ENCODE peak calls at places on chromosomes 5 and 9, in four cellular contexts. L is HepG2, S is K562, O is GM12878. R is an unnamed sample.

GRCh38 chr9:33435821-33436277 is 11.5 kb downstream of the AQP3 start:
- DNase-seq in L (no peak), S (no peak), O (no peak), R (no peak)

GRCh38 chr5:112995764-112996618 is 19.4 kb downstream of the DCP2 start:
- DNase-seq in L (peak), S (peak), O (no peak), R (peak)

GRCh38 chr9:96875460-96876142 is 21.3 kb upstream of the ZNF782 start:
- DNase-seq in L (peak), S (no peak), O (peak), R (peak)

GRCh38 chr5:96247097-96247675 is 185.9 kb downstream of the PCSK1 start:
- DNase-seq in L (no peak), S (no peak), O (no peak), R (no peak)

GRCh38 chr5:53302524-53302923 is 177.9 kb upstream of the FST start:
- DNase-seq in L (no peak), S (no peak), O (no peak), R (no peak)

GRCh38 chr5:180250329-180250728 is 41.3 kb upstream of the RASGEF1C start:
- DNase-seq in L (no peak), S (no peak), O (no peak), R (no peak)

GRCh38 chr5:5665225-5666075 is 243.0 kb downstream of the ICE1 start:
- DNase-seq in L (no peak), S (no peak), O (no peak), R (no peak)

GRCh38 chr9:105679406-105680022 is 14.8 kb upstream of the TMEM38B start:
- DNase-seq in L (peak), S (no peak), O (no peak), R (no peak)

GRCh38 chr5:80959138-80959537 is 1.0 kb upstream of the RASGRF2 start:
- DNase-seq in L (no peak), S (no peak), O (no peak), R (peak)

GRCh38 chr5:73532195-73532594 is 33.2 kb downstream of the ANKRA2 start:
- DNase-seq in L (no peak), S (no peak), O (no peak), R (no peak)

GRCh38 chr5:79689541-79690466 is at the start of gene CMYA5:
- DNase-seq in L (no peak), S (no peak), O (no peak), R (peak)

GRCh38 chr5:92378961-92379611 is 996.0 kb upstream of the ARRDC3 start:
- DNase-seq in L (no peak), S (no peak), O (no peak), R (peak)

GRCh38 chr5:112374356-112374755 is 44.7 kb downstream of the EPB41L4A start:
- DNase-seq in L (no peak), S (no peak), O (no peak), R (no peak)

GRCh38 chr5:180135128-180135955 is 63.8 kb upstream of the RNF130 start:
- DNase-seq in L (no peak), S (no peak), O (no peak), R (no peak)

GRCh38 chr9:135889564-135890189 is 17.7 kb downstream of the CAMSAP1 start:
- DNase-seq in L (no peak), S (no peak), O (no peak), R (no peak)

GRCh38 chr5:174572591-174572990 is 151.8 kb upstream of the MSX2 start:
- DNase-seq in L (no peak), S (no peak), O (no peak), R (no peak)

GRCh38 chr9:127715443-127716337 is at the start of the genes PTRH1 and TTC16:
- DNase-seq in L (peak), S (peak), O (peak), R (peak)

GRCh38 chr9:135704366-135704947 is 2.5 kb downstream of the KCNT1 start:
- DNase-seq in L (no peak), S (no peak), O (no peak), R (no peak)

GRCh38 chr9:3708751-3709150 is 182.9 kb upstream of the RFX3 start:
- DNase-seq in L (no peak), S (no peak), O (peak), R (no peak)

GRCh38 chr5:79193643-79194042 is 42.3 kb upstream of the JMY start:
- DNase-seq in L (no peak), S (no peak), O (no peak), R (no peak)

GRCh38 chr5:173924899-173925298 is 36.8 kb downstream of the CPEB4 start:
- DNase-seq in L (no peak), S (no peak), O (no peak), R (peak)

GRCh38 chr5:100553209-100553608 is 18.0 kb downstream of the FAM174A start:
- DNase-seq in L (no peak), S (no peak), O (no peak), R (no peak)

GRCh38 chr5:34487956-34488355 is 168.2 kb upstream of the RAI14 start:
- DNase-seq in L (no peak), S (no peak), O (no peak), R (no peak)

GRCh38 chr9:35829084-35829763 is at the start of gene TMEM8B:
- DNase-seq in L (peak), S (peak), O (no peak), R (peak)

GRCh38 chr5:173697931-173698579 is 81.6 kb upstream of the BOD1 start:
- DNase-seq in L (no peak), S (no peak), O (no peak), R (no peak)

GRCh38 chr9:131839281-131840084 is 99.6 kb upstream of the RAPGEF1 start:
- DNase-seq in L (no peak), S (no peak), O (no peak), R (no peak)

GRCh38 chr9:126700903-126701819 is 87.4 kb downstream of the LMX1B start:
- DNase-seq in L (no peak), S (no peak), O (no peak), R (no peak)

GRCh38 chr9:114098660-114099522 is at the start of gene KIF12:
- DNase-seq in L (peak), S (peak), O (no peak), R (peak)

GRCh38 chr5:115471674-115472073 is 72.9 kb downstream of the FEM1C start:
- DNase-seq in L (no peak), S (no peak), O (no peak), R (no peak)

GRCh38 chr9:71781391-71781790 is 13.1 kb upstream of the CEMIP2 start:
- DNase-seq in L (no peak), S (no peak), O (no peak), R (no peak)

GRCh38 chr5:134813827-134814226 is 31.9 kb upstream of the C5orf24 start:
- DNase-seq in L (no peak), S (no peak), O (no peak), R (no peak)

GRCh38 chr9:99005651-99006050 is 61.9 kb downstream of the COL15A1 start:
- DNase-seq in L (no peak), S (no peak), O (no peak), R (no peak)

GRCh38 chr9:4987996-4988421 is 2.9 kb downstream of the JAK2 start:
- DNase-seq in L (peak), S (peak), O (peak), R (peak)

GRCh38 chr5:8349855-8350254 is 480.9 kb downstream of the MTRR start:
- DNase-seq in L (no peak), S (no peak), O (peak), R (no peak)

GRCh38 chr5:145858929-145859328 is 13.9 kb downstream of the GRXCR2 start:
- DNase-seq in L (no peak), S (peak), O (no peak), R (no peak)

GRCh38 chr9:126316085-126316655 is 10.5 kb upstream of the MVB12B start:
- DNase-seq in L (no peak), S (no peak), O (no peak), R (no peak)

GRCh38 chr5:114407783-114408182 is 45.9 kb downstream of the KCNN2 start:
- DNase-seq in L (no peak), S (no peak), O (peak), R (no peak)

GRCh38 chr5:82396396-82396795 is 118.2 kb upstream of the RPS23 start:
- DNase-seq in L (no peak), S (no peak), O (no peak), R (no peak)

GRCh38 chr5:132076202-132076830 is 2.7 kb downstream of the CSF2 start:
- DNase-seq in L (no peak), S (no peak), O (no peak), R (no peak)

GRCh38 chr5:151682240-151682639 is 4.5 kb downstream of the SPARC start:
- DNase-seq in L (no peak), S (no peak), O (no peak), R (no peak)
- TF ChIP-seq CTCF in L (no peak), S (no peak), O (no peak), R (no peak)

GRCh38 chr5:88662801-88663360 is 220.1 kb downstream of the MEF2C start:
- DNase-seq in L (no peak), S (no peak), O (no peak), R (no peak)
- TF ChIP-seq EZH2 in L (no peak), S (no peak), O (no peak), R (no peak)

DNA sequence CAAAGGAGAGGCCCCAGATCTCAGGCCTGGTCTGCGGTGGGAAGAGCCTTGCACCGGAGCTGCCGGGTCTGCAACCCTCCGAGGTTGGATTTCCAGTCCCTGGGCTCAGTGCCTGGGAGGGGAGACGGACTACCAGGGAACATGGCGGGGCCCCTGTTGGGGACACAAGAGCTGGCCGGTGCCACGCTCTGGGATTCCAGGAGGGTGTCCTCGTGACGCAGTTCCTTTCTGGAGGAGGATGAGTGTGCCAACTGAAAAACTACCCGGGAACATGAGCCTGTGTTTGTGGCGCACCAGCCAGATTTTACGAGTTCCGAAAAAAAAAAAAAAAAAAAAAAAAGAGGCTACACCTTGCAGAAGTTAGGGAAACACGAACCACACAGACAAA is 9.0 kb downstream of the NRARP start:
- DNase-seq in L (no peak), S (no peak), O (no peak), R (no peak)
- TF ChIP-seq JUNB in L (no peak), S (no peak), O (no peak), R (no peak)

GRCh38 chr5:119943148-119943547 is 313.8 kb downstream of the FAM170A start:
- DNase-seq in L (no peak), S (no peak), O (no peak), R (no peak)
- TF ChIP-seq CTCF in L (no peak), S (no peak), O (no peak), R (no peak)

GRCh38 chr5:159972538-159973362 is 36.2 kb upstream of the TTC1 start:
- DNase-seq in L (no peak), S (no peak), O (no peak), R (peak)

GRCh38 chr5:159971038-159971437 is 37.9 kb upstream of the TTC1 start:
- DNase-seq in L (no peak), S (no peak), O (no peak), R (no peak)

GRCh38 chr5:159971931-159972461 is 36.9 kb upstream of the TTC1 start:
- DNase-seq in L (no peak), S (no peak), O (no peak), R (peak)

GRCh38 chr5:159969966-159970365 is 39.0 kb upstream of the TTC1 start:
- DNase-seq in L (no peak), S (no peak), O (no peak), R (no peak)

DNA sequence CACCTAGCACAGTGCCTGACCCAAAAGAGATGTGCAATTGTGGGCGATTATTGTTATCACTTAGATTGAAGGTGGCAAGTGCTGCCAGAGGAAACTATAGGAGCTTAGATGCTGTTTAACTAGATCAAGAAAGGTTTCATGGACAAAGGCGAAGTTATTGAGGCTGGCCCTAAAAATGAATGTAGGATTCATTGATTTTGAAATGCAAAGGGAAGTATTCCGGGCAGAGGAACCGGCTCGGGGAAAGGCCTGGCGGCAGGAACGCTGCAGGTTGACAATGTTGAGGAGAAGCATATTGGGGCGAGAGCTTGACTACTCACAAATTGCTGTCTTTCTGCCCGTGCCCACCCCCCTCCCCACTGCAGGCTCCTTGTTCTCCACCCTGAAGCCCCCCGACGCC is 37.4 kb upstream of the TTC1 start:
- DNase-seq in L (no peak), S (no peak), O (no peak), R (peak)
- TF ChIP-seq EZH2 in L (no peak), S (no peak), O (no peak), R (peak)

DNA sequence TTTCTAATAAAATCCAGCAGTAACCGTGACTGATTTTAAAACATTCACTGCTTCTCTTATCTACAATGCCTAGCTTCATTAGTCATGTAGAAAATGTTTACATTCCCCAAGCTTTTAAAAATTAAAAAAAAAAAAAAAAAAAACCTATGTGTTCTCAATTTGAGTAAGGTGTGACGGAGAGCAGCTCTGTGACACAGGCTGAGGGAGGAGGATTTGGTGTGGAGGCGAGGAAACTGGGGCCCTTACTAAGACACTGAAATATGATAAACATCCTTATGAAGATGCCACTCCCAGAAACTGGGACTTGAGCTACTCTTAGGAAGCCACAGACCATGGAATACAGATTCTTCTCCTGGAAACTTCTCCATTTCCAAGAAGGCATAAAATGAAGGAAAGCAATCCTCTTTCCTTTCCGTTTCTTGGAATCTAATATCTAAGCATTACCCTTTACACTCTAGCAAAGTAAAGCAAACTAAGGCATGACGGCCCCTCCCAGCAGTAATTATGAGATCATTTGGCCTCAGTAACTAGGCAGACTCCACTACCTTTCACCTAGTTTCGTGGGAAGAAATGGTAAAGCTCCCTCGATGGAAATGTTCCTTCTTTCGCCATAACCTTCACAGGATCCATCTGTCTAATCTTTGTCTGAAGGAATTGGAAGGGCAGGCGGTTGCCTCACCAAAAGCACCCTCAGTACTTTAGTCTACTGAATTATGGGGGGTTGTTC is 23.5 kb downstream of the GRAMD2B start:
- DNase-seq in L (no peak), S (no peak), O (no peak), R (no peak)
- TF ChIP-seq JUNB in L (no peak), S (no peak), O (peak), R (no peak)

GRCh38 chr9:133030317-133031129 is at the start of gene GTF3C5:
- DNase-seq in L (peak), S (peak), O (peak), R (peak)
- TF ChIP-seq CTCF in L (no peak), S (no peak), O (no peak), R (no peak)

DNA sequence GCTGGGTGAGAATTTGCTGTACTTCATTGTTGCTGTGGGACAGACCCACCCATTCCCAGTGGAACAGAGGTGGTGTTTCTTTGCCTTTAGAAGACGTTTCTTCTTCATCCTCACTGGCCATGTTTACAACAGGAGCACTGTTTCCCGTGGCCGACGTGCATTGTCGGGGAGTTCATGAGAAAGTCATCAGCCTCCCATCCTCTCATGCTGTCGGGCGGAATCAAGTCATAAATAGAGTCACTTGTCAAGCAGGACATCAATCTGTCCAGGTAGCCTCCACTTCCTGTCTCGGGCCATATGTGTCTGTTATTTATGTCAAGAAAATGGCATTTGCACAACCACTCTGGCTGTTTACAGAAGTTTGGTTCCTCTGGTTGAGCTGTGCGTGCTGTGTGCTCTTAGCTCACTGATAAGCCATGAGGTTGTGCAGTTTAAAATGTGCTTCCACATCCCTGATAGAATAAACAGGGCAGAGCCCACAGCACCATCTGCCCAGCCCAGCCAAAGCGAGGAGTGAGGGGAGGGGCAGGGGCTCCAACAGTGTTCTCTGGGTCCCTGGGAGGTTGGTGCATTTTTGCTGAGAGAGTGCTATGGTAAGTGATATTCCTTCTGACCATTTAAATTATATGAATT is 401.9 kb upstream of the IRX2 start:
- DNase-seq in L (no peak), S (no peak), O (no peak), R (no peak)
- TF ChIP-seq EZH2 in L (no peak), S (no peak), O (no peak), R (no peak)

GRCh38 chr5:170312666-170313065 is 15.1 kb upstream of the LCP2 start:
- DNase-seq in L (no peak), S (no peak), O (no peak), R (no peak)
- TF ChIP-seq JUNB in L (no peak), S (no peak), O (no peak), R (no peak)

R was measured in GM23338.